ENCODE peak calls at places on chromosomes 11 and 22, in five cellular contexts. H is heart left ventricle; N is A673; D is CD4-positive, alpha-beta memory T cell; F is mesendoderm. Z is an unnamed sample. For H3K4me1, the result is how much of the 10 kb centered on the place peaks cover.

GRCh38 chr11:56513280-56513679 is 22.1 kb upstream of the OR5M8 start:
- DNase-seq in H (no peak), N (no peak), D (no peak), F (no peak), Z (no peak)

GRCh38 chr11:95863486-95864140 is 60.3 kb downstream of the MTMR2 start:
- DNase-seq in H (no peak), N (no peak), D (no peak), F (no peak), Z (no peak)

GRCh38 chr11:63841554-63841953 is 2.6 kb downstream of the MARK2 start:
- DNase-seq in H (no peak), N (peak), D (no peak), F (peak), Z (peak)

GRCh38 chr11:27158763-27159679 is 118.4 kb downstream of the BBOX1 start:
- DNase-seq in H (peak), N (peak), D (no peak), F (peak), Z (no peak)

GRCh38 chr11:110336054-110336453 is 39.6 kb upstream of the RDX start:
- DNase-seq in H (no peak), N (no peak), D (no peak), F (no peak), Z (no peak)

GRCh38 chr22:36461665-36462474 is 19.6 kb downstream of the TXN2 start:
- DNase-seq in H (peak), N (no peak), D (no peak), F (peak), Z (no peak)

GRCh38 chr11:46348566-46348981 is 1.3 kb downstream of the DGKZ start:
- DNase-seq in H (no peak), N (no peak), D (no peak), F (no peak), Z (no peak)

GRCh38 chr11:111944651-111945051 is 7.5 kb downstream of the DIXDC1 start:
- DNase-seq in H (no peak), N (no peak), D (no peak), F (no peak), Z (no peak)

GRCh38 chr11:62694455-62695167 is 5.3 kb upstream of the LRRN4CL start:
- DNase-seq in H (peak), N (peak), D (peak), F (peak), Z (peak)

GRCh38 chr11:33072465-33072864 is 33.1 kb downstream of the TCP11L1 start:
- DNase-seq in H (no peak), N (no peak), D (no peak), F (no peak), Z (no peak)

GRCh38 chr11:67120456-67120855 is 1.4 kb downstream of the KDM2A start:
- DNase-seq in H (no peak), N (no peak), D (no peak), F (no peak), Z (no peak)

GRCh38 chr22:25008666-25009065 is 56.1 kb downstream of the KIAA1671 start:
- DNase-seq in H (no peak), N (no peak), D (no peak), F (no peak), Z (no peak)

GRCh38 chr11:99268895-99269294 is 248.1 kb downstream of the CNTN5 start:
- DNase-seq in H (no peak), N (peak), D (no peak), F (no peak), Z (no peak)

GRCh38 chr22:19984201-19984753 is 32.3 kb downstream of the ARVCF start:
- DNase-seq in H (peak), N (peak), D (no peak), F (peak), Z (peak)

GRCh38 chr11:1234771-1235614 is 12.1 kb downstream of the MUC5B start:
- DNase-seq in H (no peak), N (no peak), D (no peak), F (no peak), Z (peak)

GRCh38 chr22:37498289-37498909 is 12.2 kb upstream of the MFNG start:
- DNase-seq in H (no peak), N (peak), D (peak), F (peak), Z (peak)

GRCh38 chr22:36951746-36952145 is 38.3 kb downstream of the CSF2RB start:
- DNase-seq in H (no peak), N (no peak), D (no peak), F (no peak), Z (no peak)

GRCh38 chr11:57648791-57649735 is 649 bp downstream of the YPEL4 start:
- DNase-seq in H (no peak), N (peak), D (no peak), F (peak), Z (no peak)

DNA sequence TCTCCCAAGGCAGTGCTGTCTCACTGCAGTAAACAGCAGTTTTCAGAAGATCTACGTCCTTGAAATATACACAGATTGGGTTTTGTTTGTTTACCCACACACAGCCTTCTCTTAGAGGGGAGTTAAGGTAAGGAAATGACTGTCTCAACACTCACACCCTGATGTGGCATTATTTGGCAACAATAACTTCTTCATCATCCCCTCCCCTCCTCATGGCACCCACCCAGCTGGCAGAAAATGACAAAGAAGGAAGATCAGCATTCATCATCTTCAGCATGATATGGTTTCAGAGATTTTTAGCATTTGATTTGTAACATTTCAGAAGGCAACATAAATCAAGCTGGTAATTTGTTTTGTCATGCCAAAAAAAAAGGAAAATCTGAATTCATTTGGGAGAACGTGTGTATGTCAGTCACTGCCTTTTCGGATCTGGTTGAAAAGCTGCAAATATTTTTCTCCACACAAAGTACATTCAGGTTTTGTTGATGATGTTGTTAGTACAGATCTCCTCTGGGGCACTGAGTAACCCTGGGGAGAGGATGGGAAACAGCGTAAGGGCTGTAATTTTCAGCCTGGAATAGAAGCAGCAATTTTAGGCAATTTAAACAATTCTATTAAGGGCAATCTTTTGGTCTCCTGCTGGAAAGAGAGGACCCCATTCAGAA is 132.6 kb downstream of the COMMD9 start:
- DNase-seq in H (no peak), N (no peak), D (no peak), F (no peak), Z (no peak)
- H3K4me1 ChIP-seq in H (under half), N (under half), D (under half), F (under half), Z (under half)

DNA sequence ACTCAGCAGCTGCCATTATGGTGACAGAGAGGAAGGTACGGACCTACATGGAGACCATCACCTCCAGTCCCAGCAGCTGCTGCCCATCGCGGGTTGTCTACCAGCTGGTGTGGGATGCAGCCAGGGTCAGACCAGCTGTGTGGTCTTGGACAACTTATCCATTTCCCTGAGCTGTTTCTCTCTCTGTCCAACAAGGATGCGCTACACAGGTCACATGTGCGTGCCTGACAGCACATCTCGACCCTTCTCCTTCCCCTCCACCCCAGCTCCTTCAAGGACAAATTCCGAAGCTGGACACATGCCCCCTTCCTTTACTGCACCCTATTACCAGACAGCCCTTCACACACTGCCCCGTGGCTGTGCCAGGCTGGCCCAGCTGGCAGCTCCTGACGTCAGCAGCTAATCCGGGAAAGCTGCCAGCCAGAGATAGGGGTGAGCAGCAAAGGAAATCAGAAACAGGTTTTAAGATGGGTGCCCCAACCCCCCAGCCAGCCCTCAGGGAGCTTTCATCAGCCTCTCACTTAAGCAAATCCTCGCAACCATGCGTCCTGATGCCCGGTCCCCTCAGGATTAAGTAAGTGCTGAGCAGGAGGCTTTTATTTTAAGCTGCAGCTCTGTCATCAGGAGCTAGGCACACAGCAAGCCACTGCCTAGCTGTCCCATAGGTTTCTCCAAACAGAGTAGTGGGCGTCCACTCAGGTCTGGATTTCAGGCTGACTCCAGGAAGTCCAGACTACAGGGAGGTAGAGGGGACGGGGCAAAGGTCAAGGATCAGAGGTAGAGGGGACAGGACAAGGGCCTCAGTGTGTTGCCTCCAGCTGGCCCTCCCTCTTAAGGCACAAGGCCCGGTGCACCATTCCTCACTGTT is 20.3 kb downstream of the TEF start:
- DNase-seq in H (peak), N (peak), D (no peak), F (no peak), Z (peak)
- H3K4me3 ChIP-seq in H (no peak), N (no peak), D (no peak), F (no peak), Z (no peak)

GRCh38 chr11:48024635-48025071 is 44.3 kb downstream of the PTPRJ start:
- DNase-seq in H (no peak), N (peak), D (no peak), F (no peak), Z (no peak)
- H3K4me1 ChIP-seq in H (under half), N (under half), D (under half), F (under half), Z (half or more)

GRCh38 chr22:22057617-22058378 is 75.2 kb upstream of the TOP3B start:
- DNase-seq in H (no peak), N (no peak), D (no peak), F (no peak), Z (no peak)
- H3K4me3 ChIP-seq in H (no peak), N (no peak), D (no peak), F (no peak), Z (no peak)

GRCh38 chr11:120219157-120219934 is 8.5 kb downstream of the OAF start:
- DNase-seq in H (no peak), N (no peak), D (no peak), F (no peak), Z (no peak)

GRCh38 chr11:120217526-120217925 is 6.7 kb downstream of the OAF start:
- DNase-seq in H (no peak), N (no peak), D (no peak), F (no peak), Z (no peak)

GRCh38 chr11:120219935-120220746 is 9.3 kb downstream of the OAF start:
- DNase-seq in H (no peak), N (no peak), D (no peak), F (no peak), Z (no peak)

GRCh38 chr11:120217941-120218694 is 7.3 kb downstream of the OAF start:
- DNase-seq in H (no peak), N (no peak), D (no peak), F (no peak), Z (no peak)

DNA sequence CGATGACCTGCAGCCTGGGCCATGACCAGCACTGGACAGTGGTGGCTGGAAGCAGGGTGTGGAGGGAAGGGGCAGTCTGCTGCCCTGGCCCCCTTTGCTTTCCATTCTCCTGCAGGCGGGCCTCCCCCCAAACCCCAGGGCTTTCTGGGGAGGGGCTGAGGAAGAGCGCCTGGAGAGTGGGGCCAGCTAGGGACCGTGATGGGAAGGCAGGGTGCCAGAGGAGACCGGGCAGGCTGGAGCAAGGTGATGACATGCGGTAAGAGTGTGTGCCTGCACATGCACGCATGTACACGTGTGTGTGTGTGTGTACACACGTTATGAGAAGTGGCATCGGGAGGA is 7.8 kb downstream of the OAF start:
- DNase-seq in H (no peak), N (no peak), D (no peak), F (no peak), Z (no peak)
- H3K4me1 ChIP-seq in H (under half), N (under half), D (under half), F (under half), Z (under half)

GRCh38 chr11:73312806-73313403 is 4.8 kb downstream of the ARHGEF17 start:
- DNase-seq in H (no peak), N (no peak), D (no peak), F (no peak), Z (no peak)

GRCh38 chr11:73315288-73316020 is 7.4 kb downstream of the ARHGEF17 start:
- DNase-seq in H (no peak), N (no peak), D (no peak), F (no peak), Z (no peak)

GRCh38 chr11:73313652-73314051 is 5.6 kb downstream of the ARHGEF17 start:
- DNase-seq in H (no peak), N (no peak), D (no peak), F (no peak), Z (no peak)

GRCh38 chr11:73316422-73316821 is 8.3 kb downstream of the ARHGEF17 start:
- DNase-seq in H (no peak), N (no peak), D (no peak), F (no peak), Z (no peak)

DNA sequence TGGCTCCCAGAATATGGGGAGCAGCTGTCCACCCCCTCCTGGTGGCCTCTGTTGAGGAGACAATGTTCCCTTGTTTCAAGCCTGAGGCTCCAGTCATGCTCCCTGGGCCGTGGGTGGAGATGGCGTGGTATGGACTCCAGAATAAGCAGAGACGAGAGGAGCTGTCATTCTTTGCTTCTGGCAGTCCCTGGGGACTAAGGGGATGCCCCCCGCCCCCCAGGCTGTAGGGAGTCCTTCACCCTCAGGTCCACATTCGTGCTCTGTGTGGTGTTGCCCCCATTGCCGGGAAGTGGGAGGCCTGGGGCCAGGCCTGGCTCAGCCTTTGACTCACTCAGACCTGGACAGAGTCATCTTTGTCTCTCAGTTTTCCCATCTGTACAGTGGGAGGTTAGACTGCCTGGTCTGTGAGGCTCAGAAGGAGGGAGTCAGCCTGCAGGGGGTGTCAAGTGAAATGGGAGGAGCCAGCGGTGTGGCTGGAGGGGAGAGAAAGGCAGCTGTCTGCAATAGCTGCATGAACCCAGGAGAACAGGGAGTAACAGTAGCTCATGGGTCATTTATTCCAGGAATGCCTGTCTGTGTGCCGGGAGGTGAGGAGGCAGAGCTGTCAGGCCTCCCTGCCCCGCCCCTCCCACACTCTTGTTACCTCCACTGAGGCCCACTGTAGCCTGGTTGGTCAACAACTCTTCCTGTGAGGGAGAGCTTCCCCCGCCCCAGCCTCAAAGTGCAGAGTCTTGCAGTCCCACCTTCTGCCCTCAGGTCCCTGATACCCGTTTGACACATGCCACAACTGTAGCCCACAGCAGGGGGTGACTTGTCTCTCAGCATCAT is 6.3 kb downstream of the ARHGEF17 start:
- DNase-seq in H (peak), N (peak), D (no peak), F (peak), Z (peak)
- H3K4me3 ChIP-seq in H (peak), N (no peak), D (no peak), F (no peak), Z (no peak)

DNA sequence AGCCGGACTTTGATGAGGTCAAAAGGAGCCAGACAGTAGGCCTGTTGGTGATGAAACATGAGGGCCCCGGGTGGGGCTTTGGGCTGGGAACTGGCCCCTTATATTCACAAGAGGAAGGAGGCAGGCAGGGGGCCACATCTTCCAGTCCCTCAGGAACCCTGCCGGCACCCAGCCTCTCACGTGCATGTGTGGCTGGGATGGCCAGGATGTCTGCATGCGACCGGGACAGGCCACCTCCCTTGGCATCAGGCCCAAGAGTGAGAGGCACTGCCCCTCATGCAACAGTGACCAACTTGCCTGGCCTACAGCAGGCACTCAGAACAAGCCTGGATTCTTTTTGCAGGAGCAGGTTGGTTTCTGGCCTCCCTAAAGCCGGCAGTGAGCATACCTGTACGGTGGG is 5.4 kb downstream of the SLC25A45 start:
- DNase-seq in H (peak), N (no peak), D (no peak), F (no peak), Z (no peak)
- H3K4me1 ChIP-seq in H (under half), N (under half), D (under half), F (under half), Z (under half)

GRCh38 chr11:13963949-13964770 is 1.6 kb downstream of the SPON1 start:
- DNase-seq in H (peak), N (no peak), D (no peak), F (peak), Z (peak)

GRCh38 chr11:13966486-13966885 is 4.0 kb downstream of the SPON1 start:
- DNase-seq in H (no peak), N (no peak), D (no peak), F (no peak), Z (no peak)

GRCh38 chr11:13965337-13965736 is 2.8 kb downstream of the SPON1 start:
- DNase-seq in H (no peak), N (no peak), D (no peak), F (no peak), Z (no peak)

GRCh38 chr11:13963169-13963948 is 836 bp downstream of the SPON1 start:
- DNase-seq in H (peak), N (no peak), D (peak), F (peak), Z (peak)

GRCh38 chr11:13964771-13965074 is 2.2 kb downstream of the SPON1 start:
- DNase-seq in H (no peak), N (no peak), D (no peak), F (no peak), Z (no peak)
- H3K4me3 ChIP-seq in H (no peak), N (no peak), D (peak), F (no peak), Z (peak)